ENCODE peak calls at places on chromosomes 2 and 18, in eight cellular contexts. H is CD4-positive, CD25-positive, alpha-beta regulatory T cell; X is heart left ventricle; J is nephron progenitor cell; C is effector CD8-positive, alpha-beta T cell; S is neural crest cell; B is activated CD4-positive, alpha-beta T cell treated with anti-CD3 and anti-CD28 coated beads for 4 hours; N is myocyte. O is an unnamed sample.

GRCh38 chr2:30721668-30722647 is 85.3 kb downstream of the CAPN13 start:
- DNase-seq in H (no peak), X (no peak), J (no peak), C (no peak), S (no peak), B (no peak), N (no peak), O (no peak)

GRCh38 chr2:36438454-36438977 is 82.9 kb downstream of the CRIM1 start:
- DNase-seq in H (no peak), X (no peak), J (no peak), C (no peak), S (no peak), B (no peak), N (peak), O (no peak)

GRCh38 chr18:54958711-54959625 is at the start of gene CCDC68:
- DNase-seq in H (no peak), X (peak), J (no peak), C (no peak), S (no peak), B (no peak), N (no peak), O (no peak)

GRCh38 chr2:38462121-38462634 is 85.1 kb upstream of the ATL2 start:
- DNase-seq in H (no peak), X (no peak), J (no peak), C (no peak), S (no peak), B (no peak), N (peak), O (no peak)

GRCh38 chr18:54981076-54981475 is 21.8 kb upstream of the CCDC68 start:
- DNase-seq in H (no peak), X (no peak), J (no peak), C (no peak), S (no peak), B (no peak), N (no peak), O (no peak)

GRCh38 chr18:75544051-75544481 is 116.6 kb upstream of the SMIM21 start:
- DNase-seq in H (no peak), X (no peak), J (no peak), C (no peak), S (no peak), B (no peak), N (no peak), O (no peak)

GRCh38 chr18:32552421-32553030 is 81.8 kb upstream of the GAREM1 start:
- DNase-seq in H (peak), X (peak), J (peak), C (peak), S (peak), B (peak), N (peak), O (peak)

GRCh38 chr2:218856168-218856895 is 3.3 kb upstream of the WNT6 start:
- DNase-seq in H (no peak), X (no peak), J (no peak), C (no peak), S (no peak), B (no peak), N (no peak), O (no peak)

GRCh38 chr2:69830045-69830905 is 815 bp downstream of the GMCL1 start:
- DNase-seq in H (peak), X (peak), J (peak), C (peak), S (peak), B (peak), N (peak), O (peak)

GRCh38 chr2:137507237-137507636 is 457.0 kb upstream of the HNMT start:
- DNase-seq in H (no peak), X (no peak), J (no peak), C (no peak), S (no peak), B (no peak), N (no peak), O (no peak)

GRCh38 chr2:197211881-197212342 is 98.7 kb downstream of the ANKRD44 start:
- DNase-seq in H (no peak), X (no peak), J (no peak), C (no peak), S (no peak), B (peak), N (no peak), O (no peak)

GRCh38 chr18:46461993-46462392 is 195.0 kb downstream of the LOXHD1 start:
- DNase-seq in H (no peak), X (no peak), J (no peak), C (no peak), S (no peak), B (no peak), N (no peak), O (no peak)

GRCh38 chr2:39483530-39483929 is 46.4 kb upstream of the MAP4K3 start:
- DNase-seq in H (no peak), X (no peak), J (no peak), C (no peak), S (no peak), B (no peak), N (no peak), O (no peak)

GRCh38 chr2:73112026-73112912 is 479 bp downstream of the RAB11FIP5 start:
- DNase-seq in H (peak), X (no peak), J (peak), C (no peak), S (no peak), B (peak), N (peak), O (no peak)

GRCh38 chr2:112601754-112602153 is 17.3 kb downstream of the CHCHD5 start:
- DNase-seq in H (no peak), X (no peak), J (no peak), C (no peak), S (no peak), B (no peak), N (no peak), O (no peak)

GRCh38 chr2:115165529-115166109 is 723.2 kb downstream of the DPP10 start:
- DNase-seq in H (peak), X (no peak), J (peak), C (no peak), S (peak), B (no peak), N (peak), O (no peak)

GRCh38 chr18:4270988-4271387 is 184.1 kb downstream of the DLGAP1 start:
- DNase-seq in H (no peak), X (no peak), J (no peak), C (no peak), S (no peak), B (no peak), N (no peak), O (no peak)

GRCh38 chr2:19171409-19171808 is 187.0 kb downstream of the OSR1 start:
- DNase-seq in H (no peak), X (no peak), J (no peak), C (no peak), S (no peak), B (no peak), N (no peak), O (no peak)

GRCh38 chr2:127700527-127701192 is 637 bp upstream of the SFT2D3 start:
- DNase-seq in H (peak), X (peak), J (peak), C (no peak), S (no peak), B (no peak), N (peak), O (peak)

GRCh38 chr2:138086556-138086955 is 122.3 kb downstream of the HNMT start:
- DNase-seq in H (no peak), X (no peak), J (no peak), C (no peak), S (no peak), B (no peak), N (peak), O (no peak)

GRCh38 chr2:112256654-112257053 is 1.8 kb upstream of the ZC3H8 start:
- DNase-seq in H (no peak), X (no peak), J (no peak), C (no peak), S (no peak), B (no peak), N (no peak), O (no peak)

GRCh38 chr2:101962243-101962809 is 29.4 kb upstream of the IL1R2 start:
- DNase-seq in H (no peak), X (no peak), J (no peak), C (no peak), S (no peak), B (no peak), N (no peak), O (no peak)

GRCh38 chr2:152571035-152571766 is 146.1 kb downstream of the PRPF40A start:
- DNase-seq in H (no peak), X (no peak), J (no peak), C (no peak), S (no peak), B (no peak), N (no peak), O (no peak)

GRCh38 chr2:7020059-7020458 is 102.8 kb downstream of the RNF144A start:
- DNase-seq in H (no peak), X (no peak), J (no peak), C (no peak), S (no peak), B (no peak), N (no peak), O (no peak)

GRCh38 chr2:70873541-70873940 is 37.9 kb upstream of the CD207 start:
- DNase-seq in H (no peak), X (no peak), J (no peak), C (no peak), S (no peak), B (no peak), N (no peak), O (no peak)

GRCh38 chr2:12701786-12702660 is 14.7 kb upstream of the TRIB2 start:
- DNase-seq in H (peak), X (no peak), J (no peak), C (no peak), S (no peak), B (peak), N (peak), O (no peak)

GRCh38 chr2:110794390-110794789 is 62.0 kb downstream of the ACOXL start:
- DNase-seq in H (no peak), X (no peak), J (no peak), C (no peak), S (no peak), B (no peak), N (no peak), O (no peak)

GRCh38 chr2:46964835-46965560 is 49.4 kb upstream of the MCFD2 start:
- DNase-seq in H (no peak), X (no peak), J (no peak), C (no peak), S (no peak), B (no peak), N (no peak), O (no peak)